ENCODE peak calls at places on chromosomes 7 and 10, in ten cellular contexts. Y is colonic mucosa, C is IMR-90, K is uterus, P is astrocyte of the spinal cord, B is AG04450, W is Panc1, L is stomach, G is GM12865, O is heart left ventricle. V is an unnamed sample.

GRCh38 chr10:21337171-21337792 is 188.2 kb downstream of the SKIDA1 start:
- DNase-seq in Y (no peak), C (no peak), K (no peak), P (no peak), B (no peak), W (no peak), L (no peak), G (no peak), O (no peak), V (no peak)

GRCh38 chr10:34650156-34650555 is 164.9 kb downstream of the PARD3 start:
- DNase-seq in Y (no peak), C (no peak), K (no peak), P (no peak), B (no peak), W (no peak), L (no peak), G (peak), O (no peak), V (no peak)

GRCh38 chr7:50565977-50566376 is 772 bp upstream of the DDC start:
- DNase-seq in Y (peak), C (no peak), K (no peak), P (no peak), B (no peak), W (no peak), L (no peak), G (no peak), O (no peak), V (no peak)

GRCh38 chr10:114022292-114022691 is 21.4 kb upstream of the ADRB1 start:
- DNase-seq in Y (no peak), C (no peak), K (no peak), P (peak), B (no peak), W (no peak), L (no peak), G (no peak), O (peak), V (no peak)

GRCh38 chr7:126700807-126701604 is 551.7 kb downstream of the GRM8 start:
- DNase-seq in Y (no peak), C (peak), K (no peak), P (peak), B (peak), W (peak), L (no peak), G (peak), O (no peak), V (peak)

GRCh38 chr7:129612112-129613015 is 844 bp downstream of the NRF1 start:
- DNase-seq in Y (peak), C (peak), K (peak), P (peak), B (no peak), W (no peak), L (peak), G (peak), O (peak), V (no peak)

GRCh38 chr7:80380957-80381356 is 130.9 kb downstream of the GNAT3 start:
- DNase-seq in Y (no peak), C (no peak), K (no peak), P (no peak), B (no peak), W (no peak), L (no peak), G (no peak), O (no peak), V (no peak)

GRCh38 chr7:15571303-15571878 is 9.6 kb upstream of the AGMO start:
- DNase-seq in Y (no peak), C (peak), K (no peak), P (peak), B (no peak), W (no peak), L (no peak), G (no peak), O (no peak), V (peak)

GRCh38 chr7:816751-817671 is 15.3 kb upstream of the SUN1 start:
- DNase-seq in Y (peak), C (no peak), K (no peak), P (peak), B (no peak), W (no peak), L (no peak), G (peak), O (peak), V (no peak)

GRCh38 chr7:151710646-151711434 is 166.1 kb downstream of the PRKAG2 start:
- DNase-seq in Y (no peak), C (no peak), K (no peak), P (no peak), B (no peak), W (peak), L (no peak), G (no peak), O (no peak), V (no peak)

GRCh38 chr7:151117565-151117964 is 31.3 kb downstream of the AGAP3 start:
- DNase-seq in Y (no peak), C (no peak), K (no peak), P (no peak), B (no peak), W (no peak), L (no peak), G (peak), O (no peak), V (no peak)

GRCh38 chr7:94888542-94888941 is 18.9 kb upstream of the PPP1R9A start:
- DNase-seq in Y (peak), C (no peak), K (no peak), P (peak), B (no peak), W (no peak), L (peak), G (peak), O (no peak), V (no peak)

GRCh38 chr10:89793649-89794254 is 92.4 kb downstream of the KIF20B start:
- DNase-seq in Y (peak), C (peak), K (no peak), P (peak), B (peak), W (peak), L (no peak), G (peak), O (no peak), V (peak)

GRCh38 chr7:32481176-32481575 is 9.0 kb downstream of the LSM5 start:
- DNase-seq in Y (no peak), C (no peak), K (no peak), P (no peak), B (no peak), W (no peak), L (no peak), G (no peak), O (no peak), V (no peak)

GRCh38 chr10:72340510-72340895 is 14.2 kb downstream of the DNAJB12 start:
- DNase-seq in Y (peak), C (no peak), K (peak), P (peak), B (no peak), W (no peak), L (peak), G (peak), O (peak), V (no peak)

GRCh38 chr7:106865130-106866115 is at the start of gene PIK3CG:
- DNase-seq in Y (no peak), C (no peak), K (no peak), P (no peak), B (no peak), W (no peak), L (no peak), G (peak), O (no peak), V (no peak)

GRCh38 chr7:38781991-38782390 is 127.0 kb downstream of the VPS41 start:
- DNase-seq in Y (no peak), C (no peak), K (no peak), P (no peak), B (no peak), W (no peak), L (no peak), G (no peak), O (no peak), V (no peak)

GRCh38 chr10:117462424-117462792 is 80.1 kb upstream of the EMX2 start:
- DNase-seq in Y (no peak), C (no peak), K (peak), P (no peak), B (no peak), W (no peak), L (no peak), G (no peak), O (no peak), V (no peak)

GRCh38 chr7:94414481-94414880 is 19.8 kb downstream of the COL1A2 start:
- DNase-seq in Y (no peak), C (peak), K (no peak), P (peak), B (no peak), W (no peak), L (no peak), G (no peak), O (no peak), V (no peak)

GRCh38 chr10:28624351-28624750 is 53.0 kb upstream of the BAMBI start:
- DNase-seq in Y (no peak), C (no peak), K (no peak), P (no peak), B (no peak), W (no peak), L (no peak), G (peak), O (no peak), V (peak)

GRCh38 chr7:145016068-145016467 is 180.2 kb upstream of the TPK1 start:
- DNase-seq in Y (no peak), C (no peak), K (no peak), P (no peak), B (no peak), W (no peak), L (no peak), G (no peak), O (no peak), V (no peak)

GRCh38 chr10:117362313-117362712 is 12.9 kb downstream of the PDZD8 start:
- DNase-seq in Y (no peak), C (peak), K (no peak), P (peak), B (no peak), W (no peak), L (no peak), G (no peak), O (no peak), V (no peak)

GRCh38 chr7:157278167-157278790 is 58.5 kb upstream of the DNAJB6 start:
- DNase-seq in Y (no peak), C (no peak), K (no peak), P (no peak), B (no peak), W (no peak), L (no peak), G (no peak), O (no peak), V (no peak)

GRCh38 chr7:20307119-20307518 is 23.6 kb upstream of the ITGB8 start:
- DNase-seq in Y (no peak), C (peak), K (no peak), P (peak), B (no peak), W (no peak), L (no peak), G (peak), O (no peak), V (no peak)

GRCh38 chr7:150356265-150356897 is 12.2 kb upstream of the REPIN1 start:
- DNase-seq in Y (no peak), C (peak), K (no peak), P (peak), B (no peak), W (no peak), L (no peak), G (peak), O (no peak), V (peak)

GRCh38 chr10:13206091-13206490 is 28.1 kb downstream of the UCMA start:
- DNase-seq in Y (no peak), C (no peak), K (no peak), P (no peak), B (no peak), W (no peak), L (no peak), G (no peak), O (no peak), V (no peak)

GRCh38 chr7:81506609-81507008 is 263.2 kb downstream of the HGF start:
- DNase-seq in Y (no peak), C (no peak), K (no peak), P (no peak), B (no peak), W (no peak), L (no peak), G (no peak), O (no peak), V (no peak)

GRCh38 chr10:10796061-10796773 is 221.5 kb upstream of the CELF2 start:
- DNase-seq in Y (no peak), C (peak), K (peak), P (peak), B (no peak), W (no peak), L (no peak), G (no peak), O (no peak), V (no peak)

GRCh38 chr10:10791869-10792268 is 225.8 kb upstream of the CELF2 start:
- DNase-seq in Y (no peak), C (no peak), K (no peak), P (no peak), B (no peak), W (no peak), L (no peak), G (no peak), O (no peak), V (no peak)

GRCh38 chr10:10794056-10794455 is 223.6 kb upstream of the CELF2 start:
- DNase-seq in Y (no peak), C (no peak), K (no peak), P (no peak), B (no peak), W (no peak), L (no peak), G (no peak), O (no peak), V (no peak)

GRCh38 chr10:10794776-10795175 is 222.9 kb upstream of the CELF2 start:
- DNase-seq in Y (no peak), C (peak), K (no peak), P (peak), B (no peak), W (no peak), L (no peak), G (no peak), O (no peak), V (no peak)

DNA sequence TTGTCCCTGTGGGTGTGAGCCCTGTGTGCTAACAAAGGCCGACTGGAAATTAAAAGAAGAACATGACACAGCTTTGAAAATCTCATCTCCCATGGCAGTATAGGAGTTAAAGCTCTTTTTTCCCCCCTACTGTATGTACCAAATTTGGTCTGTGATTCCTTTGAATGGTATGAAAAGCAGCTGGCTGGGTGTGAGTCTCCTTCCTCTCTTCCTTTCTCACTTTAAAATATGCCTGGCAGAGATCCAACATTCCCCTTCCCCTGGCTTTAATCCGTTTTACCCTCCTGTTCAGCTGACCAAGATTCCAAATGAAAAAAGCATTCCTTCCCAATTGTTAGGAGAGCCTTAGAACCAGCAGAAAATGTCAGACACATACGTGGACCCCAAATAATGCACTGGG is 225.0 kb upstream of the CELF2 start:
- DNase-seq in Y (no peak), C (peak), K (no peak), P (peak), B (peak), W (no peak), L (no peak), G (no peak), O (no peak), V (peak)
- H3K4me3 ChIP-seq in Y (no peak), C (no peak), K (no peak), P (no peak), B (no peak), W (no peak), L (no peak), G (no peak), O (no peak), V (no peak)

GRCh38 chr10:25758511-25758910 is 175.5 kb upstream of the MYO3A start:
- DNase-seq in Y (no peak), C (no peak), K (no peak), P (no peak), B (no peak), W (no peak), L (no peak), G (no peak), O (no peak), V (no peak)

GRCh38 chr10:25761937-25762336 is 172.1 kb upstream of the MYO3A start:
- DNase-seq in Y (no peak), C (no peak), K (no peak), P (no peak), B (no peak), W (no peak), L (no peak), G (no peak), O (no peak), V (no peak)

GRCh38 chr10:25753776-25754175 is 180.3 kb upstream of the MYO3A start:
- DNase-seq in Y (no peak), C (no peak), K (no peak), P (peak), B (no peak), W (no peak), L (no peak), G (no peak), O (no peak), V (no peak)

GRCh38 chr10:25756784-25757183 is 177.2 kb upstream of the MYO3A start:
- DNase-seq in Y (no peak), C (no peak), K (no peak), P (no peak), B (no peak), W (no peak), L (no peak), G (no peak), O (no peak), V (no peak)

DNA sequence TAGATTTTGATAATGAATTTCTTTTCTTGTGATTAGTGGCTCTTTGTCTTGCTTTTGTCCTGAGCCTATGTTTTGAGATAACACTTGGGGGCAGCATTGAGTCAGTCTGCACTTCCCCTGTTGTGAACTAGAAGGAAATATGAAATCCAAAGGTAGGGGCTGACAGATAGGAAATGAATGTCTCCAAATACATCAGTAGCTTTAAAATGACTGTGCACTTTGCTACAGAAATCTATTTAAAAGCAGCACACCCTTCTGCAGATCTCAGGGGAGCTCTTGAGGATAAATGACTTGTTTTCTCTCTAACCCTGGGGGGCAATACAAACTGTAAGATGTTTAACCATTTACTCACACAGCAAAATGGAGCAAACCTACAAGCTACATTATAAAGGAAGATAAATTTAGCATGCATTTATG is 176.0 kb upstream of the MYO3A start:
- DNase-seq in Y (no peak), C (no peak), K (no peak), P (peak), B (no peak), W (no peak), L (no peak), G (peak), O (no peak), V (no peak)
- TF ChIP-seq CTCF in Y (no peak), C (no peak), K (no peak), P (peak), B (no peak), W (peak), L (no peak), G (peak), O (peak), V (no peak)

GRCh38 chr10:130021373-130021950 is 57.4 kb upstream of the EBF3 start:
- DNase-seq in Y (no peak), C (peak), K (no peak), P (peak), B (peak), W (no peak), L (no peak), G (no peak), O (no peak), V (peak)
- H3K4me3 ChIP-seq in Y (no peak), C (no peak), K (no peak), P (no peak), B (no peak), W (no peak), L (no peak), G (no peak), O (no peak), V (no peak)

DNA sequence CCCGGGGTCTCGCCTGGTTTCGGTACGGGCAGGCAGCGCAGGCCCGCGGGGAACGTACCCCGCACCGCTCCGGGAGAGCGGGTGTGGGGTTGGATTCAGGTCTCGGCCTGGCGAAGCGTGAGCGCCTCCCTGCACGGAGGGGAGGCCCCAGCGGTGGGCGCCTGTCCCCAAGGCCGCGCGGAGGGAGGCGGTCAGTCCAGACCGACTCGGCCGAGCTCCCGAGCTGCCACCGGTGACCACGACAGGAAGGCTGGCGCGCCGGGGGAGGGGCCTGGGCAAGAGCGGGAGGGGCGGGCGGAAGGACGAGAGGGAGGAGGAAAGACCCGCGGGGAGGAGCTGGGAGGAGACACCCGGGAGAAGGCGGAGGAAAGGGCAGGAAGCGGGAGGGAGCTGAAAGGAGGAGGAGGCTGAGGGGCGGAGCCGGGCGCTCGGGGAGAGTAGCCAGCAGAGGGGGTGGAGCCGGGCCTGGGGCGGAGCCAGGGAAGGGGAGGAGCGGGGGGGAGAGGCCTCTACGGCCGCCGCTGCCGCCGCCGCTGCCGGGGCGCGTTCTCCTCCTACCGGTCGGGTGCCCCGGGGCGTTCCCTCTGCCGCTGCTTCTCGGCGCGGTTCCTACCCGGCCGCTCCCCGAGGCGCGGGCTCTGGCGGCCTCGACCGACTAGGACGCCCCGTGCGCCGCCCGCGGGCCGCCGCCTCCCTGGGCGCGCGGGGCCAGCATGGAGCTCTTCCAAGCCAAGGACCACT is at the start of gene INPP5F:
- DNase-seq in Y (peak), C (peak), K (peak), P (peak), B (peak), W (peak), L (peak), G (peak), O (peak), V (peak)
- TF ChIP-seq CTCF in Y (no peak), C (peak), K (peak), P (peak), B (peak), W (no peak), L (no peak), G (peak), O (peak), V (no peak)

GRCh38 chr7:141362580-141363435 is 188.4 kb upstream of the AGK start:
- DNase-seq in Y (no peak), C (peak), K (no peak), P (peak), B (no peak), W (no peak), L (no peak), G (no peak), O (no peak), V (peak)

GRCh38 chr7:141370178-141370577 is 181.0 kb upstream of the AGK start:
- DNase-seq in Y (no peak), C (no peak), K (no peak), P (no peak), B (no peak), W (no peak), L (no peak), G (no peak), O (no peak), V (no peak)

GRCh38 chr7:141369422-141369821 is 181.8 kb upstream of the AGK start:
- DNase-seq in Y (no peak), C (no peak), K (no peak), P (peak), B (no peak), W (no peak), L (no peak), G (no peak), O (no peak), V (no peak)

GRCh38 chr7:141363748-141364147 is 187.5 kb upstream of the AGK start:
- DNase-seq in Y (no peak), C (no peak), K (no peak), P (no peak), B (no peak), W (no peak), L (no peak), G (no peak), O (no peak), V (no peak)

GRCh38 chr7:141366098-141366621 is 185.1 kb upstream of the AGK start:
- DNase-seq in Y (no peak), C (no peak), K (no peak), P (peak), B (no peak), W (no peak), L (no peak), G (no peak), O (no peak), V (no peak)
- H3K4me3 ChIP-seq in Y (no peak), C (no peak), K (no peak), P (no peak), B (no peak), W (no peak), L (no peak), G (no peak), O (no peak), V (no peak)

GRCh38 chr7:12685550-12685949 is 1.9 kb upstream of the ARL4A start:
- DNase-seq in Y (peak), C (peak), K (no peak), P (peak), B (no peak), W (no peak), L (no peak), G (peak), O (no peak), V (peak)
- TF ChIP-seq CTCF in Y (no peak), C (peak), K (peak), P (peak), B (peak), W (peak), L (no peak), G (no peak), O (peak), V (peak)

GRCh38 chr7:45456105-45456504 is 118.1 kb upstream of the ADCY1 start:
- DNase-seq in Y (no peak), C (no peak), K (no peak), P (no peak), B (no peak), W (no peak), L (no peak), G (no peak), O (no peak), V (no peak)
- H3K4me3 ChIP-seq in Y (no peak), C (no peak), K (no peak), P (no peak), B (no peak), W (no peak), L (no peak), G (no peak), O (no peak), V (no peak)